ENCODE peak calls at places on chromosomes 11 and 22, in nine cellular contexts. One of them, this sample, is unnamed. For H3K4me1, the result is how much of the 10 kb centered on the place peaks cover.

GRCh38 chr22:28911777-28912669 is 28.7 kb downstream of the ZNRF3 start:
- DNase-seq in mucosa of descending colon: no peak
- DNase-seq in upper lobe of left lung: no peak
- DNase-seq in Caco-2: peak
- DNase-seq in sigmoid colon: peak
- DNase-seq in right lobe of liver: no peak
- DNase-seq in mammary epithelial cell: no peak
- DNase-seq in cardiac muscle cell: no peak
- DNase-seq in upper lobe of right lung: no peak
- DNase-seq in this sample: no peak

GRCh38 chr22:44669725-44670027 is 32.3 kb upstream of the PRR5 start:
- DNase-seq in sigmoid colon: no peak
- DNase-seq in upper lobe of right lung: no peak
- DNase-seq in mucosa of descending colon: peak
- DNase-seq in cardiac muscle cell: peak
- DNase-seq in Caco-2: no peak
- DNase-seq in mammary epithelial cell: no peak
- DNase-seq in right lobe of liver: no peak
- DNase-seq in upper lobe of left lung: no peak
- DNase-seq in this sample: no peak

GRCh38 chr11:90823446-90823845 is 600.6 kb upstream of the CHORDC1 start:
- DNase-seq in upper lobe of left lung: no peak
- DNase-seq in cardiac muscle cell: no peak
- DNase-seq in upper lobe of right lung: no peak
- DNase-seq in Caco-2: no peak
- DNase-seq in mammary epithelial cell: no peak
- DNase-seq in right lobe of liver: no peak
- DNase-seq in mucosa of descending colon: no peak
- DNase-seq in sigmoid colon: no peak
- DNase-seq in this sample: no peak

GRCh38 chr11:111612211-111612610 is 10.0 kb downstream of the SIK2 start:
- DNase-seq in Caco-2: no peak
- DNase-seq in mammary epithelial cell: no peak
- DNase-seq in right lobe of liver: no peak
- DNase-seq in cardiac muscle cell: no peak
- DNase-seq in upper lobe of right lung: no peak
- DNase-seq in sigmoid colon: no peak
- DNase-seq in mucosa of descending colon: no peak
- DNase-seq in upper lobe of left lung: no peak
- DNase-seq in this sample: no peak

GRCh38 chr11:131694526-131695424 is 324.4 kb downstream of the NTM start:
- DNase-seq in mammary epithelial cell: peak
- DNase-seq in upper lobe of left lung: peak
- DNase-seq in upper lobe of right lung: peak
- DNase-seq in right lobe of liver: peak
- DNase-seq in Caco-2: peak
- DNase-seq in sigmoid colon: peak
- DNase-seq in cardiac muscle cell: peak
- DNase-seq in mucosa of descending colon: peak
- DNase-seq in this sample: peak

GRCh38 chr11:120682866-120683265 is 171.3 kb downstream of the GRIK4 start:
- DNase-seq in cardiac muscle cell: no peak
- DNase-seq in mucosa of descending colon: no peak
- DNase-seq in right lobe of liver: no peak
- DNase-seq in mammary epithelial cell: peak
- DNase-seq in sigmoid colon: no peak
- DNase-seq in Caco-2: no peak
- DNase-seq in upper lobe of right lung: no peak
- DNase-seq in upper lobe of left lung: no peak
- DNase-seq in this sample: no peak

GRCh38 chr11:44611687-44612437 is 46.4 kb downstream of the CD82 start:
- DNase-seq in upper lobe of left lung: peak
- DNase-seq in upper lobe of right lung: no peak
- DNase-seq in mucosa of descending colon: no peak
- DNase-seq in sigmoid colon: no peak
- DNase-seq in cardiac muscle cell: no peak
- DNase-seq in right lobe of liver: no peak
- DNase-seq in mammary epithelial cell: peak
- DNase-seq in Caco-2: no peak
- DNase-seq in this sample: no peak

GRCh38 chr11:121035169-121035755 is 11.4 kb downstream of the TBCEL start:
- DNase-seq in upper lobe of left lung: no peak
- DNase-seq in upper lobe of right lung: no peak
- DNase-seq in cardiac muscle cell: no peak
- DNase-seq in Caco-2: no peak
- DNase-seq in mammary epithelial cell: no peak
- DNase-seq in sigmoid colon: no peak
- DNase-seq in mucosa of descending colon: no peak
- DNase-seq in right lobe of liver: no peak
- DNase-seq in this sample: no peak

GRCh38 chr22:29201722-29202230 is 3.9 kb upstream of the EMID1 start:
- DNase-seq in sigmoid colon: no peak
- DNase-seq in cardiac muscle cell: no peak
- DNase-seq in upper lobe of left lung: no peak
- DNase-seq in right lobe of liver: no peak
- DNase-seq in Caco-2: no peak
- DNase-seq in mucosa of descending colon: no peak
- DNase-seq in mammary epithelial cell: no peak
- DNase-seq in upper lobe of right lung: no peak
- DNase-seq in this sample: no peak

GRCh38 chr11:44456544-44457270 is 108.8 kb upstream of the CD82 start:
- DNase-seq in cardiac muscle cell: no peak
- DNase-seq in Caco-2: peak
- DNase-seq in upper lobe of left lung: no peak
- DNase-seq in upper lobe of right lung: no peak
- DNase-seq in mucosa of descending colon: no peak
- DNase-seq in right lobe of liver: no peak
- DNase-seq in sigmoid colon: no peak
- DNase-seq in mammary epithelial cell: no peak
- DNase-seq in this sample: no peak

GRCh38 chr11:1301220-1302000 is 8.0 kb downstream of the TOLLIP start:
- DNase-seq in upper lobe of left lung: no peak
- DNase-seq in mucosa of descending colon: no peak
- DNase-seq in Caco-2: no peak
- DNase-seq in sigmoid colon: no peak
- DNase-seq in right lobe of liver: no peak
- DNase-seq in mammary epithelial cell: no peak
- DNase-seq in upper lobe of right lung: no peak
- DNase-seq in cardiac muscle cell: no peak
- DNase-seq in this sample: peak

GRCh38 chr11:82714346-82715174 is 19.1 kb downstream of the FAM181B start:
- DNase-seq in upper lobe of right lung: no peak
- DNase-seq in cardiac muscle cell: no peak
- DNase-seq in right lobe of liver: no peak
- DNase-seq in mucosa of descending colon: no peak
- DNase-seq in mammary epithelial cell: no peak
- DNase-seq in upper lobe of left lung: no peak
- DNase-seq in sigmoid colon: no peak
- DNase-seq in Caco-2: no peak
- DNase-seq in this sample: no peak

GRCh38 chr11:111183706-111184105 is 61.8 kb upstream of the POU2AF2 start:
- DNase-seq in upper lobe of right lung: no peak
- DNase-seq in mammary epithelial cell: no peak
- DNase-seq in sigmoid colon: no peak
- DNase-seq in mucosa of descending colon: no peak
- DNase-seq in upper lobe of left lung: no peak
- DNase-seq in cardiac muscle cell: no peak
- DNase-seq in Caco-2: no peak
- DNase-seq in right lobe of liver: no peak
- DNase-seq in this sample: no peak

GRCh38 chr11:6300325-6300724 is 20.0 kb downstream of the CAVIN3 start:
- DNase-seq in sigmoid colon: no peak
- DNase-seq in upper lobe of left lung: no peak
- DNase-seq in mammary epithelial cell: no peak
- DNase-seq in cardiac muscle cell: no peak
- DNase-seq in mucosa of descending colon: no peak
- DNase-seq in Caco-2: no peak
- DNase-seq in right lobe of liver: no peak
- DNase-seq in upper lobe of right lung: no peak
- DNase-seq in this sample: no peak

GRCh38 chr11:6301096-6301495 is 19.2 kb downstream of the CAVIN3 start:
- DNase-seq in right lobe of liver: no peak
- DNase-seq in Caco-2: no peak
- DNase-seq in upper lobe of left lung: no peak
- DNase-seq in upper lobe of right lung: no peak
- DNase-seq in sigmoid colon: no peak
- DNase-seq in mucosa of descending colon: no peak
- DNase-seq in cardiac muscle cell: no peak
- DNase-seq in mammary epithelial cell: no peak
- DNase-seq in this sample: no peak

GRCh38 chr11:6298605-6299004 is 21.7 kb downstream of the CAVIN3 start:
- DNase-seq in mammary epithelial cell: peak
- DNase-seq in sigmoid colon: no peak
- DNase-seq in Caco-2: peak
- DNase-seq in mucosa of descending colon: peak
- DNase-seq in cardiac muscle cell: peak
- DNase-seq in right lobe of liver: peak
- DNase-seq in upper lobe of left lung: peak
- DNase-seq in upper lobe of right lung: peak
- DNase-seq in this sample: no peak

GRCh38 chr11:6303657-6304056 is 16.6 kb downstream of the CAVIN3 start:
- DNase-seq in Caco-2: no peak
- DNase-seq in mucosa of descending colon: no peak
- DNase-seq in right lobe of liver: no peak
- DNase-seq in upper lobe of right lung: no peak
- DNase-seq in upper lobe of left lung: no peak
- DNase-seq in sigmoid colon: no peak
- DNase-seq in cardiac muscle cell: peak
- DNase-seq in mammary epithelial cell: no peak
- DNase-seq in this sample: no peak

GRCh38 chr11:6297831-6298230 is 22.5 kb downstream of the CAVIN3 start:
- DNase-seq in mammary epithelial cell: no peak
- DNase-seq in Caco-2: peak
- DNase-seq in cardiac muscle cell: no peak
- DNase-seq in mucosa of descending colon: no peak
- DNase-seq in sigmoid colon: no peak
- DNase-seq in upper lobe of right lung: no peak
- DNase-seq in right lobe of liver: no peak
- DNase-seq in upper lobe of left lung: no peak
- DNase-seq in this sample: no peak
- H3K4me1 ChIP-seq in mammary epithelial cell: under half
- H3K4me1 ChIP-seq in Caco-2: under half
- H3K4me1 ChIP-seq in cardiac muscle cell: under half
- H3K4me1 ChIP-seq in mucosa of descending colon: under half
- H3K4me1 ChIP-seq in sigmoid colon: under half
- H3K4me1 ChIP-seq in upper lobe of right lung: under half
- H3K4me1 ChIP-seq in right lobe of liver: under half
- H3K4me1 ChIP-seq in upper lobe of left lung: under half
- H3K4me1 ChIP-seq in this sample: under half

GRCh38 chr11:64712430-64713030 is 10.5 kb downstream of the NRXN2 start:
- DNase-seq in cardiac muscle cell: no peak
- DNase-seq in upper lobe of right lung: peak
- DNase-seq in right lobe of liver: no peak
- DNase-seq in upper lobe of left lung: no peak
- DNase-seq in Caco-2: no peak
- DNase-seq in mammary epithelial cell: no peak
- DNase-seq in mucosa of descending colon: no peak
- DNase-seq in sigmoid colon: no peak
- DNase-seq in this sample: no peak
- TF ChIP-seq CTCF in cardiac muscle cell: no peak
- TF ChIP-seq CTCF in upper lobe of right lung: no peak
- TF ChIP-seq CTCF in right lobe of liver: no peak
- TF ChIP-seq CTCF in upper lobe of left lung: no peak
- TF ChIP-seq CTCF in Caco-2: no peak
- TF ChIP-seq CTCF in mammary epithelial cell: no peak
- TF ChIP-seq CTCF in mucosa of descending colon: no peak
- TF ChIP-seq CTCF in sigmoid colon: no peak
- TF ChIP-seq CTCF in this sample: no peak

DNA sequence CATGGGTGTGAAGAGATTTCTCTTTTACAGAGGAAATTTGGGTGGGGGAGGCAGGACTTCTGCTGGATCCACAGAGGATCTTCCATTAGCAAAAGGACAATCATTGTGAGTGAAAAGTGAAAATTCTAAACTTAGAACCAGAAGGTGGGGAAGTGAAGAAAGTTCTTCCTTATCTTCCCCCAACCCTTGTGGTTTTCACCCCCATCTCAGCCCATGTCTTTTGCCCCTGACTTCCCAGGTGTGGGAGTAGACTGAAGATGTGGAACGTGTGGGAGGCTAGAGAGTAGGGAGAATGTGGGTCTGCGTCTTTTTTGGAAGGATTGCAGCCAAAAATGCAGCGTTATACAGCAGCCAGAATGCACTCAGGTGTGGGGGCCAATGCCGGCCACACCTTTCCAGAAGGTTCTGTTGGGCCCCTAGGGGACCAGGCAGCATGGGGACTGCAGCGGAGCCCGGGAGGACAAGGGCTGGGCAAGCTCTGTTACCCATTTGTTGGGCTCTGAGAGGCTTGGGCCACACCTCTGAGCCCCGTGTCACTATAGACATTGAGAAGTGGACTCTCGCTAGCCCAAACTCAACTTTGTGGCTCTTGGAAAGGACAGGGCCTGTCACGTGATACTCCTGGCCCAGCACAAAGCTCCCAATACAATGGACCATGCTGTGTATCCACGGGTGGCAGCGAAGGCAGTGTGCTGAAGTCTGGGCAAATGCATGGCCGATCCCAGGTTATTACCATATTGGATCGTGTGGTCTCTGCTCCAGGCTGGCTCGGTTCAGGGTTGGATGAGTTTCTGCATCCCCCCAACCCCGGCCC is 32.8 kb upstream of the LINC01488 start:
- DNase-seq in mammary epithelial cell: no peak
- DNase-seq in mucosa of descending colon: peak
- DNase-seq in Caco-2: no peak
- DNase-seq in upper lobe of right lung: no peak
- DNase-seq in cardiac muscle cell: no peak
- DNase-seq in sigmoid colon: no peak
- DNase-seq in right lobe of liver: peak
- DNase-seq in upper lobe of left lung: no peak
- DNase-seq in this sample: no peak
- H3K4me1 ChIP-seq in mammary epithelial cell: under half
- H3K4me1 ChIP-seq in mucosa of descending colon: under half
- H3K4me1 ChIP-seq in Caco-2: under half
- H3K4me1 ChIP-seq in upper lobe of right lung: under half
- H3K4me1 ChIP-seq in cardiac muscle cell: under half
- H3K4me1 ChIP-seq in sigmoid colon: under half
- H3K4me1 ChIP-seq in right lobe of liver: under half
- H3K4me1 ChIP-seq in upper lobe of left lung: half or more
- H3K4me1 ChIP-seq in this sample: under half

DNA sequence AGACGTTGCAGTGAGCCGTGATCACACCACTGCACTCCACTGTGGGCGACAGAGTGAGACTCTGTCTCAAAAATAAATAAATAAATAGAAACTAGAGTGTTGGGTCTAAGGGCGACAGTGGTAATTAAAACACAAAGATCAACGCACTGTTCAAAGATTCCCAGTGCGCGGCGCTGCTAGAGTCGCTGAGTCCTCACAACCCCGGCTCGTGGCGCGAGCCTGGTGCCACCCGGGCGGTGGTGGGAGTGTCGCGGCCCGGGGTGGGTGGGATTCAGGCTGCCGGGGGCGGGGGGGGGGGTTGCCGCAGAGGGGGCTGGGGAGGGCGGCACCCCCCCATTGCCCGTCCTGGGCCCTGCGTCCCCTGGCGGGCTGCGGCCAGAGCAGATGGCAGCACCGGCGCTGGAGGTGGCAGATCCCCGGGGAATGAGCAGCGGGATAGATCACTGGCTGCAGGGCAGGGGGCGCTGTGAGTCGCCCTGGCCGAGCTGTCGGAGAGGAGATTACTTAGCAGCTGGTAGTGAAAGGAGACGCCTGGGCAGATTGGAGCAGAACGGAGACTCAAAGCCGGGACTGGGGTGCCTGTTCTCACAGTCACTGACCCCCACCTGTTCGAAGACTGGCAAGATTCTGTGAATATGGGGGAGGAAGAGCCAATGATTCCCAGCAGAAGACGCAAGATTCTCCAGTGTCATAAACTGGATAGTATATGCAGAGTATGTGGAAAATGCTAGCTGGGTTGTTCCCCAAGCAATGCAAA is 30.2 kb upstream of the APOBEC3A start:
- DNase-seq in cardiac muscle cell: peak
- DNase-seq in mucosa of descending colon: peak
- DNase-seq in sigmoid colon: peak
- DNase-seq in upper lobe of right lung: peak
- DNase-seq in right lobe of liver: peak
- DNase-seq in mammary epithelial cell: no peak
- DNase-seq in upper lobe of left lung: peak
- DNase-seq in Caco-2: peak
- DNase-seq in this sample: peak
- TF ChIP-seq CTCF in cardiac muscle cell: peak
- TF ChIP-seq CTCF in mucosa of descending colon: peak
- TF ChIP-seq CTCF in sigmoid colon: peak
- TF ChIP-seq CTCF in upper lobe of right lung: peak
- TF ChIP-seq CTCF in right lobe of liver: peak
- TF ChIP-seq CTCF in mammary epithelial cell: peak
- TF ChIP-seq CTCF in upper lobe of left lung: peak
- TF ChIP-seq CTCF in Caco-2: no peak
- TF ChIP-seq CTCF in this sample: peak